ENCODE peak calls at places on chromosome 20, in nine cellular contexts. One of them, this sample, is unnamed.

GRCh38 chr20:19497064-19497463 is 261.0 kb upstream of the RIN2 start:
- DNase-seq in SK-MEL-5: no peak
- DNase-seq in left ventricle myocardium inferior: no peak
- DNase-seq in heart left ventricle: no peak
- DNase-seq in T-helper 2 cell: no peak
- DNase-seq in amniotic epithelial cell: peak
- DNase-seq in mammary epithelial cell: no peak
- DNase-seq in GM20000: no peak
- DNase-seq in activated T-helper 9 cell treated with anti-CD3 and anti-CD28 coated beads, Interleukin-2, amount 50 U/mL, for 16 hours: no peak
- DNase-seq in this sample: no peak

GRCh38 chr20:24954151-24954550 is 5.1 kb downstream of the CST7 start:
- DNase-seq in SK-MEL-5: no peak
- DNase-seq in left ventricle myocardium inferior: no peak
- DNase-seq in heart left ventricle: no peak
- DNase-seq in T-helper 2 cell: no peak
- DNase-seq in amniotic epithelial cell: no peak
- DNase-seq in mammary epithelial cell: no peak
- DNase-seq in GM20000: no peak
- DNase-seq in activated T-helper 9 cell treated with anti-CD3 and anti-CD28 coated beads, Interleukin-2, amount 50 U/mL, for 16 hours: no peak
- DNase-seq in this sample: no peak

GRCh38 chr20:54340667-54341081 is 132.8 kb downstream of the PFDN4 start:
- DNase-seq in SK-MEL-5: no peak
- DNase-seq in left ventricle myocardium inferior: no peak
- DNase-seq in heart left ventricle: no peak
- DNase-seq in T-helper 2 cell: no peak
- DNase-seq in amniotic epithelial cell: peak
- DNase-seq in mammary epithelial cell: no peak
- DNase-seq in GM20000: no peak
- DNase-seq in activated T-helper 9 cell treated with anti-CD3 and anti-CD28 coated beads, Interleukin-2, amount 50 U/mL, for 16 hours: no peak
- DNase-seq in this sample: no peak

GRCh38 chr20:40748182-40748581 is 59.1 kb upstream of the MAFB start:
- DNase-seq in SK-MEL-5: no peak
- DNase-seq in left ventricle myocardium inferior: no peak
- DNase-seq in heart left ventricle: no peak
- DNase-seq in T-helper 2 cell: no peak
- DNase-seq in amniotic epithelial cell: no peak
- DNase-seq in mammary epithelial cell: no peak
- DNase-seq in GM20000: no peak
- DNase-seq in activated T-helper 9 cell treated with anti-CD3 and anti-CD28 coated beads, Interleukin-2, amount 50 U/mL, for 16 hours: no peak
- DNase-seq in this sample: no peak

GRCh38 chr20:46375771-46376170 is 30.6 kb downstream of the ELMO2 start:
- DNase-seq in SK-MEL-5: peak
- DNase-seq in left ventricle myocardium inferior: no peak
- DNase-seq in heart left ventricle: no peak
- DNase-seq in T-helper 2 cell: no peak
- DNase-seq in amniotic epithelial cell: peak
- DNase-seq in mammary epithelial cell: peak
- DNase-seq in GM20000: no peak
- DNase-seq in activated T-helper 9 cell treated with anti-CD3 and anti-CD28 coated beads, Interleukin-2, amount 50 U/mL, for 16 hours: no peak
- DNase-seq in this sample: no peak

GRCh38 chr20:62736407-62737071 is 27.9 kb downstream of the NTSR1 start:
- DNase-seq in SK-MEL-5: no peak
- DNase-seq in left ventricle myocardium inferior: peak
- DNase-seq in heart left ventricle: no peak
- DNase-seq in T-helper 2 cell: peak
- DNase-seq in amniotic epithelial cell: no peak
- DNase-seq in mammary epithelial cell: no peak
- DNase-seq in GM20000: no peak
- DNase-seq in activated T-helper 9 cell treated with anti-CD3 and anti-CD28 coated beads, Interleukin-2, amount 50 U/mL, for 16 hours: no peak
- DNase-seq in this sample: no peak

GRCh38 chr20:36408219-36408618 is 102.1 kb downstream of the DLGAP4 start:
- DNase-seq in SK-MEL-5: no peak
- DNase-seq in left ventricle myocardium inferior: no peak
- DNase-seq in heart left ventricle: no peak
- DNase-seq in T-helper 2 cell: no peak
- DNase-seq in amniotic epithelial cell: peak
- DNase-seq in mammary epithelial cell: peak
- DNase-seq in GM20000: no peak
- DNase-seq in activated T-helper 9 cell treated with anti-CD3 and anti-CD28 coated beads, Interleukin-2, amount 50 U/mL, for 16 hours: no peak
- DNase-seq in this sample: no peak

GRCh38 chr20:40741507-40742106 is 52.6 kb upstream of the MAFB start:
- DNase-seq in SK-MEL-5: peak
- DNase-seq in left ventricle myocardium inferior: peak
- DNase-seq in heart left ventricle: no peak
- DNase-seq in T-helper 2 cell: no peak
- DNase-seq in amniotic epithelial cell: peak
- DNase-seq in mammary epithelial cell: peak
- DNase-seq in GM20000: peak
- DNase-seq in activated T-helper 9 cell treated with anti-CD3 and anti-CD28 coated beads, Interleukin-2, amount 50 U/mL, for 16 hours: no peak
- DNase-seq in this sample: peak

GRCh38 chr20:20483328-20483727 is 115.4 kb downstream of the INSM1 start:
- DNase-seq in SK-MEL-5: no peak
- DNase-seq in left ventricle myocardium inferior: no peak
- DNase-seq in heart left ventricle: no peak
- DNase-seq in T-helper 2 cell: no peak
- DNase-seq in amniotic epithelial cell: no peak
- DNase-seq in mammary epithelial cell: no peak
- DNase-seq in GM20000: no peak
- DNase-seq in activated T-helper 9 cell treated with anti-CD3 and anti-CD28 coated beads, Interleukin-2, amount 50 U/mL, for 16 hours: no peak
- DNase-seq in this sample: no peak

GRCh38 chr20:58603656-58604184 is 47.4 kb upstream of the STX16 start:
- DNase-seq in SK-MEL-5: no peak
- DNase-seq in left ventricle myocardium inferior: no peak
- DNase-seq in heart left ventricle: no peak
- DNase-seq in T-helper 2 cell: no peak
- DNase-seq in amniotic epithelial cell: peak
- DNase-seq in mammary epithelial cell: no peak
- DNase-seq in GM20000: no peak
- DNase-seq in activated T-helper 9 cell treated with anti-CD3 and anti-CD28 coated beads, Interleukin-2, amount 50 U/mL, for 16 hours: no peak
- DNase-seq in this sample: no peak

GRCh38 chr20:20255104-20255503 is 112.8 kb upstream of the INSM1 start:
- DNase-seq in SK-MEL-5: no peak
- DNase-seq in left ventricle myocardium inferior: no peak
- DNase-seq in heart left ventricle: no peak
- DNase-seq in T-helper 2 cell: no peak
- DNase-seq in amniotic epithelial cell: no peak
- DNase-seq in mammary epithelial cell: no peak
- DNase-seq in GM20000: no peak
- DNase-seq in activated T-helper 9 cell treated with anti-CD3 and anti-CD28 coated beads, Interleukin-2, amount 50 U/mL, for 16 hours: no peak
- DNase-seq in this sample: no peak

GRCh38 chr20:2652724-2653510 is 485 bp downstream of the NOP56 start:
- DNase-seq in SK-MEL-5: no peak
- DNase-seq in left ventricle myocardium inferior: peak
- DNase-seq in heart left ventricle: no peak
- DNase-seq in T-helper 2 cell: no peak
- DNase-seq in amniotic epithelial cell: peak
- DNase-seq in mammary epithelial cell: peak
- DNase-seq in GM20000: peak
- DNase-seq in activated T-helper 9 cell treated with anti-CD3 and anti-CD28 coated beads, Interleukin-2, amount 50 U/mL, for 16 hours: no peak
- DNase-seq in this sample: no peak

GRCh38 chr20:1526896-1527295 is 30.6 kb downstream of the SIRPD start:
- DNase-seq in SK-MEL-5: no peak
- DNase-seq in left ventricle myocardium inferior: no peak
- DNase-seq in heart left ventricle: no peak
- DNase-seq in T-helper 2 cell: no peak
- DNase-seq in amniotic epithelial cell: no peak
- DNase-seq in mammary epithelial cell: no peak
- DNase-seq in GM20000: no peak
- DNase-seq in activated T-helper 9 cell treated with anti-CD3 and anti-CD28 coated beads, Interleukin-2, amount 50 U/mL, for 16 hours: no peak
- DNase-seq in this sample: no peak

GRCh38 chr20:4925842-4926530 is 75.3 kb downstream of the SLC23A2 start:
- DNase-seq in SK-MEL-5: no peak
- DNase-seq in left ventricle myocardium inferior: peak
- DNase-seq in heart left ventricle: peak
- DNase-seq in T-helper 2 cell: no peak
- DNase-seq in amniotic epithelial cell: peak
- DNase-seq in mammary epithelial cell: peak
- DNase-seq in GM20000: no peak
- DNase-seq in activated T-helper 9 cell treated with anti-CD3 and anti-CD28 coated beads, Interleukin-2, amount 50 U/mL, for 16 hours: no peak
- DNase-seq in this sample: no peak

GRCh38 chr20:33791959-33792597 is 19.1 kb upstream of the CHMP4B start:
- DNase-seq in SK-MEL-5: peak
- DNase-seq in left ventricle myocardium inferior: no peak
- DNase-seq in heart left ventricle: peak
- DNase-seq in T-helper 2 cell: no peak
- DNase-seq in amniotic epithelial cell: peak
- DNase-seq in mammary epithelial cell: no peak
- DNase-seq in GM20000: peak
- DNase-seq in activated T-helper 9 cell treated with anti-CD3 and anti-CD28 coated beads, Interleukin-2, amount 50 U/mL, for 16 hours: peak
- DNase-seq in this sample: peak

GRCh38 chr20:43584448-43585138 is 6.1 kb upstream of the IFT52 start:
- DNase-seq in SK-MEL-5: no peak
- DNase-seq in left ventricle myocardium inferior: no peak
- DNase-seq in heart left ventricle: no peak
- DNase-seq in T-helper 2 cell: no peak
- DNase-seq in amniotic epithelial cell: peak
- DNase-seq in mammary epithelial cell: no peak
- DNase-seq in GM20000: no peak
- DNase-seq in activated T-helper 9 cell treated with anti-CD3 and anti-CD28 coated beads, Interleukin-2, amount 50 U/mL, for 16 hours: no peak
- DNase-seq in this sample: no peak

GRCh38 chr20:36472656-36473071 is 68.7 kb upstream of the MYL9 start:
- DNase-seq in SK-MEL-5: peak
- DNase-seq in left ventricle myocardium inferior: peak
- DNase-seq in heart left ventricle: no peak
- DNase-seq in T-helper 2 cell: no peak
- DNase-seq in amniotic epithelial cell: no peak
- DNase-seq in mammary epithelial cell: peak
- DNase-seq in GM20000: no peak
- DNase-seq in activated T-helper 9 cell treated with anti-CD3 and anti-CD28 coated beads, Interleukin-2, amount 50 U/mL, for 16 hours: no peak
- DNase-seq in this sample: no peak

GRCh38 chr20:19288636-19289035 is 76.2 kb downstream of the SLC24A3 start:
- DNase-seq in SK-MEL-5: no peak
- DNase-seq in left ventricle myocardium inferior: no peak
- DNase-seq in heart left ventricle: no peak
- DNase-seq in T-helper 2 cell: no peak
- DNase-seq in amniotic epithelial cell: peak
- DNase-seq in mammary epithelial cell: no peak
- DNase-seq in GM20000: no peak
- DNase-seq in activated T-helper 9 cell treated with anti-CD3 and anti-CD28 coated beads, Interleukin-2, amount 50 U/mL, for 16 hours: no peak
- DNase-seq in this sample: no peak

GRCh38 chr20:46255440-46256104 is 52.7 kb downstream of the CDH22 start:
- DNase-seq in SK-MEL-5: no peak
- DNase-seq in left ventricle myocardium inferior: peak
- DNase-seq in heart left ventricle: peak
- DNase-seq in T-helper 2 cell: no peak
- DNase-seq in amniotic epithelial cell: peak
- DNase-seq in mammary epithelial cell: peak
- DNase-seq in GM20000: no peak
- DNase-seq in activated T-helper 9 cell treated with anti-CD3 and anti-CD28 coated beads, Interleukin-2, amount 50 U/mL, for 16 hours: no peak
- DNase-seq in this sample: no peak

GRCh38 chr20:36105731-36106226 is 48.8 kb upstream of the EPB41L1 start:
- DNase-seq in SK-MEL-5: no peak
- DNase-seq in left ventricle myocardium inferior: no peak
- DNase-seq in heart left ventricle: no peak
- DNase-seq in T-helper 2 cell: no peak
- DNase-seq in amniotic epithelial cell: no peak
- DNase-seq in mammary epithelial cell: no peak
- DNase-seq in GM20000: no peak
- DNase-seq in activated T-helper 9 cell treated with anti-CD3 and anti-CD28 coated beads, Interleukin-2, amount 50 U/mL, for 16 hours: no peak
- DNase-seq in this sample: no peak

GRCh38 chr20:57450419-57450818 is 59.2 kb downstream of the RBM38 start:
- DNase-seq in SK-MEL-5: no peak
- DNase-seq in left ventricle myocardium inferior: peak
- DNase-seq in heart left ventricle: peak
- DNase-seq in T-helper 2 cell: no peak
- DNase-seq in amniotic epithelial cell: peak
- DNase-seq in mammary epithelial cell: no peak
- DNase-seq in GM20000: peak
- DNase-seq in activated T-helper 9 cell treated with anti-CD3 and anti-CD28 coated beads, Interleukin-2, amount 50 U/mL, for 16 hours: no peak
- DNase-seq in this sample: no peak

GRCh38 chr20:56967916-56968315 is 298.5 kb downstream of the BMP7 start:
- DNase-seq in SK-MEL-5: no peak
- DNase-seq in left ventricle myocardium inferior: no peak
- DNase-seq in heart left ventricle: no peak
- DNase-seq in T-helper 2 cell: no peak
- DNase-seq in amniotic epithelial cell: no peak
- DNase-seq in mammary epithelial cell: no peak
- DNase-seq in GM20000: no peak
- DNase-seq in activated T-helper 9 cell treated with anti-CD3 and anti-CD28 coated beads, Interleukin-2, amount 50 U/mL, for 16 hours: no peak
- DNase-seq in this sample: no peak

GRCh38 chr20:13857961-13858360 is 73.1 kb downstream of the NDUFAF5 start:
- DNase-seq in SK-MEL-5: no peak
- DNase-seq in left ventricle myocardium inferior: no peak
- DNase-seq in heart left ventricle: no peak
- DNase-seq in T-helper 2 cell: no peak
- DNase-seq in amniotic epithelial cell: no peak
- DNase-seq in mammary epithelial cell: no peak
- DNase-seq in GM20000: no peak
- DNase-seq in activated T-helper 9 cell treated with anti-CD3 and anti-CD28 coated beads, Interleukin-2, amount 50 U/mL, for 16 hours: no peak
- DNase-seq in this sample: no peak

GRCh38 chr20:420721-421574 is 12.8 kb downstream of the RBCK1 start:
- DNase-seq in SK-MEL-5: peak
- DNase-seq in left ventricle myocardium inferior: no peak
- DNase-seq in heart left ventricle: peak
- DNase-seq in T-helper 2 cell: no peak
- DNase-seq in amniotic epithelial cell: no peak
- DNase-seq in mammary epithelial cell: no peak
- DNase-seq in GM20000: no peak
- DNase-seq in activated T-helper 9 cell treated with anti-CD3 and anti-CD28 coated beads, Interleukin-2, amount 50 U/mL, for 16 hours: no peak
- DNase-seq in this sample: no peak

GRCh38 chr20:43462369-43463132 is 4.9 kb downstream of the SRSF6 start:
- DNase-seq in SK-MEL-5: no peak
- DNase-seq in left ventricle myocardium inferior: no peak
- DNase-seq in heart left ventricle: no peak
- DNase-seq in T-helper 2 cell: no peak
- DNase-seq in amniotic epithelial cell: no peak
- DNase-seq in mammary epithelial cell: no peak
- DNase-seq in GM20000: no peak
- DNase-seq in activated T-helper 9 cell treated with anti-CD3 and anti-CD28 coated beads, Interleukin-2, amount 50 U/mL, for 16 hours: no peak
- DNase-seq in this sample: no peak

GRCh38 chr20:44204156-44204831 is 6.3 kb downstream of the OSER1 start:
- DNase-seq in SK-MEL-5: peak
- DNase-seq in left ventricle myocardium inferior: no peak
- DNase-seq in heart left ventricle: no peak
- DNase-seq in T-helper 2 cell: no peak
- DNase-seq in amniotic epithelial cell: peak
- DNase-seq in mammary epithelial cell: peak
- DNase-seq in GM20000: no peak
- DNase-seq in activated T-helper 9 cell treated with anti-CD3 and anti-CD28 coated beads, Interleukin-2, amount 50 U/mL, for 16 hours: no peak
- DNase-seq in this sample: no peak

GRCh38 chr20:47316776-47317126 is 39.7 kb downstream of the ZMYND8 start:
- DNase-seq in SK-MEL-5: no peak
- DNase-seq in left ventricle myocardium inferior: no peak
- DNase-seq in heart left ventricle: no peak
- DNase-seq in T-helper 2 cell: no peak
- DNase-seq in amniotic epithelial cell: no peak
- DNase-seq in mammary epithelial cell: no peak
- DNase-seq in GM20000: no peak
- DNase-seq in activated T-helper 9 cell treated with anti-CD3 and anti-CD28 coated beads, Interleukin-2, amount 50 U/mL, for 16 hours: no peak
- DNase-seq in this sample: no peak